ENCODE peak calls at places on chromosome 15, in ten cellular contexts. One of them, this sample, is unnamed.

GRCh38 chr15:61459785-61460707 is 230.9 kb upstream of the RORA start:
- DNase-seq in B cell: no peak
- DNase-seq in ovary: no peak
- DNase-seq in brain microvascular endothelial cell: peak
- DNase-seq in fibroblast of mammary gland: peak
- DNase-seq in HFFc6: no peak
- DNase-seq in BJ: no peak
- DNase-seq in IMR-90: peak
- DNase-seq in colonic mucosa: no peak
- DNase-seq in lower leg skin: no peak
- DNase-seq in this sample: peak

GRCh38 chr15:68328485-68328884 is 50.9 kb downstream of the FEM1B start:
- DNase-seq in B cell: no peak
- DNase-seq in brain microvascular endothelial cell: no peak
- DNase-seq in BJ: no peak
- DNase-seq in fibroblast of mammary gland: no peak
- DNase-seq in ovary: no peak
- DNase-seq in lower leg skin: no peak
- DNase-seq in HFFc6: no peak
- DNase-seq in colonic mucosa: no peak
- DNase-seq in IMR-90: no peak
- DNase-seq in this sample: no peak

GRCh38 chr15:47477253-47477652 is 240.1 kb upstream of the SEMA6D start:
- DNase-seq in BJ: no peak
- DNase-seq in HFFc6: no peak
- DNase-seq in ovary: no peak
- DNase-seq in colonic mucosa: no peak
- DNase-seq in lower leg skin: no peak
- DNase-seq in B cell: no peak
- DNase-seq in brain microvascular endothelial cell: no peak
- DNase-seq in fibroblast of mammary gland: no peak
- DNase-seq in IMR-90: no peak
- DNase-seq in this sample: no peak

GRCh38 chr15:76987896-76988860 is 6.7 kb upstream of the PSTPIP1 start:
- DNase-seq in BJ: no peak
- DNase-seq in brain microvascular endothelial cell: no peak
- DNase-seq in HFFc6: no peak
- DNase-seq in B cell: no peak
- DNase-seq in colonic mucosa: peak
- DNase-seq in fibroblast of mammary gland: peak
- DNase-seq in lower leg skin: peak
- DNase-seq in IMR-90: no peak
- DNase-seq in ovary: no peak
- DNase-seq in this sample: no peak

GRCh38 chr15:77508541-77509505 is 88.1 kb downstream of the HMG20A start:
- DNase-seq in IMR-90: peak
- DNase-seq in colonic mucosa: no peak
- DNase-seq in brain microvascular endothelial cell: no peak
- DNase-seq in BJ: no peak
- DNase-seq in lower leg skin: peak
- DNase-seq in ovary: no peak
- DNase-seq in fibroblast of mammary gland: no peak
- DNase-seq in HFFc6: no peak
- DNase-seq in B cell: no peak
- DNase-seq in this sample: no peak

GRCh38 chr15:83848315-83849050 is 194.6 kb downstream of the ADAMTSL3 start:
- DNase-seq in colonic mucosa: no peak
- DNase-seq in ovary: no peak
- DNase-seq in fibroblast of mammary gland: peak
- DNase-seq in brain microvascular endothelial cell: peak
- DNase-seq in B cell: no peak
- DNase-seq in lower leg skin: no peak
- DNase-seq in IMR-90: peak
- DNase-seq in BJ: peak
- DNase-seq in HFFc6: no peak
- DNase-seq in this sample: peak

GRCh38 chr15:100880897-100881242 is 1.2 kb downstream of the ALDH1A3 start:
- DNase-seq in HFFc6: no peak
- DNase-seq in fibroblast of mammary gland: no peak
- DNase-seq in BJ: no peak
- DNase-seq in colonic mucosa: no peak
- DNase-seq in lower leg skin: no peak
- DNase-seq in IMR-90: no peak
- DNase-seq in brain microvascular endothelial cell: no peak
- DNase-seq in B cell: no peak
- DNase-seq in ovary: no peak
- DNase-seq in this sample: no peak

GRCh38 chr15:101534376-101534970 is 45.0 kb upstream of the PCSK6 start:
- DNase-seq in lower leg skin: peak
- DNase-seq in colonic mucosa: peak
- DNase-seq in brain microvascular endothelial cell: no peak
- DNase-seq in HFFc6: no peak
- DNase-seq in ovary: no peak
- DNase-seq in B cell: no peak
- DNase-seq in IMR-90: no peak
- DNase-seq in BJ: no peak
- DNase-seq in fibroblast of mammary gland: no peak
- DNase-seq in this sample: no peak

GRCh38 chr15:87142096-87142495 is 1062.4 kb downstream of the AGBL1 start:
- DNase-seq in IMR-90: no peak
- DNase-seq in BJ: peak
- DNase-seq in HFFc6: peak
- DNase-seq in colonic mucosa: no peak
- DNase-seq in lower leg skin: no peak
- DNase-seq in B cell: no peak
- DNase-seq in ovary: no peak
- DNase-seq in brain microvascular endothelial cell: no peak
- DNase-seq in fibroblast of mammary gland: no peak
- DNase-seq in this sample: no peak

GRCh38 chr15:62958528-62958927 is 84.0 kb upstream of the TPM1 start:
- DNase-seq in ovary: no peak
- DNase-seq in BJ: no peak
- DNase-seq in colonic mucosa: no peak
- DNase-seq in B cell: no peak
- DNase-seq in IMR-90: no peak
- DNase-seq in lower leg skin: no peak
- DNase-seq in brain microvascular endothelial cell: no peak
- DNase-seq in fibroblast of mammary gland: no peak
- DNase-seq in HFFc6: no peak
- DNase-seq in this sample: no peak

GRCh38 chr15:54644796-54645195 is 551.9 kb downstream of the RSL24D1 start:
- DNase-seq in HFFc6: no peak
- DNase-seq in IMR-90: no peak
- DNase-seq in colonic mucosa: no peak
- DNase-seq in fibroblast of mammary gland: no peak
- DNase-seq in lower leg skin: no peak
- DNase-seq in B cell: no peak
- DNase-seq in BJ: no peak
- DNase-seq in brain microvascular endothelial cell: no peak
- DNase-seq in ovary: no peak
- DNase-seq in this sample: no peak

GRCh38 chr15:36691596-36691995 is 112.2 kb downstream of the CDIN1 start:
- DNase-seq in IMR-90: no peak
- DNase-seq in HFFc6: no peak
- DNase-seq in ovary: no peak
- DNase-seq in colonic mucosa: no peak
- DNase-seq in BJ: no peak
- DNase-seq in brain microvascular endothelial cell: no peak
- DNase-seq in fibroblast of mammary gland: no peak
- DNase-seq in B cell: no peak
- DNase-seq in lower leg skin: no peak
- DNase-seq in this sample: no peak

GRCh38 chr15:53882311-53882710 is 95.9 kb upstream of the UNC13C start:
- DNase-seq in BJ: no peak
- DNase-seq in IMR-90: no peak
- DNase-seq in brain microvascular endothelial cell: no peak
- DNase-seq in ovary: no peak
- DNase-seq in lower leg skin: no peak
- DNase-seq in colonic mucosa: no peak
- DNase-seq in B cell: no peak
- DNase-seq in HFFc6: no peak
- DNase-seq in fibroblast of mammary gland: no peak
- DNase-seq in this sample: peak

GRCh38 chr15:68693071-68693470 is 114.3 kb downstream of the CORO2B start:
- DNase-seq in fibroblast of mammary gland: peak
- DNase-seq in lower leg skin: no peak
- DNase-seq in HFFc6: peak
- DNase-seq in brain microvascular endothelial cell: no peak
- DNase-seq in IMR-90: peak
- DNase-seq in ovary: no peak
- DNase-seq in B cell: no peak
- DNase-seq in BJ: no peak
- DNase-seq in colonic mucosa: no peak
- DNase-seq in this sample: no peak

GRCh38 chr15:64122936-64123351 is 27.2 kb downstream of the SNX1 start:
- DNase-seq in B cell: no peak
- DNase-seq in ovary: no peak
- DNase-seq in BJ: no peak
- DNase-seq in brain microvascular endothelial cell: no peak
- DNase-seq in IMR-90: no peak
- DNase-seq in fibroblast of mammary gland: no peak
- DNase-seq in lower leg skin: no peak
- DNase-seq in colonic mucosa: no peak
- DNase-seq in HFFc6: no peak
- DNase-seq in this sample: no peak

DNA sequence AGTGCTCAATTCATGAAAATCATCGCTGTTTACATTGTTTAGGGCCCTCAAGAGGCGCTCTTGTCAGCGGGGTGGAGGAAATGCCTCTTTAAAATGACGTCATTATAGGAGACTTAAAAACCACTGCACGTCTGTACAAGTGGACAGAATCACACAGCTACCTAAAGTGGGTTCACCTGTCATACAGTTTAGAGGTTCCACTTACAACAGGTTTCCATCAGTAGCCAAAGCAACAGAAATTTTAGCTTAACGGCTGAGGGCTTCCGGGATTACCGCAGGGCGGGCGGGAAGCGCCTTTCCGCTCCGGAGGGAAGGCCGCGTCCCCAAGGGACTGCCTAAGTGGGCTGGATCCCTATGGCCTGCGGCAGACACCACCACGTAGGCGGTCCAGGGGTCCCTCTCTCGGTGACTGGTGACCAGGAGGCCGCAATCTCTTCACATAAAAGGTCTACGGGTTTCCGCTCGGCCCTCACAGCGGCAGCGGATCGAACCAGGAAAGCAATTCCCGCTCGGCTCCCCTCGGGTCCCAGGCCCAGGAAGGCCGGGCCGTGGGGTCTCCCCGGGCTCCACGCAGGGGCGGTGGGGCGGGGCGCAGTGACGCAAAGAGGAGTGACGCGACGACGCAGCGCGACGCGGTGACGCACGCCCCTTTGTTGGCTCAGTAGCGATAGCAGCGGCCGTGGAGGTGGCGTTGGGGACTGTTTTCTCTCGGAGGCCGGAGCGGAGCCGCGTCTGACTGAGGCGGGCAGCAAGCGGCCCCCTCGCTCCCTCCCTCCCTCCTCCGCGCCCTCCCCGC is at the start of gene ARIH1:
- DNase-seq in ovary: peak
- DNase-seq in HFFc6: peak
- DNase-seq in fibroblast of mammary gland: peak
- DNase-seq in colonic mucosa: peak
- DNase-seq in B cell: peak
- DNase-seq in BJ: peak
- DNase-seq in lower leg skin: peak
- DNase-seq in brain microvascular endothelial cell: peak
- DNase-seq in IMR-90: peak
- DNase-seq in this sample: peak
- TF ChIP-seq CTCF in ovary: no peak
- TF ChIP-seq CTCF in HFFc6: peak
- TF ChIP-seq CTCF in fibroblast of mammary gland: peak
- TF ChIP-seq CTCF in colonic mucosa: no peak
- TF ChIP-seq CTCF in B cell: peak
- TF ChIP-seq CTCF in BJ: peak
- TF ChIP-seq CTCF in lower leg skin: no peak
- TF ChIP-seq CTCF in brain microvascular endothelial cell: peak
- TF ChIP-seq CTCF in IMR-90: peak
- TF ChIP-seq CTCF in this sample: peak

DNA sequence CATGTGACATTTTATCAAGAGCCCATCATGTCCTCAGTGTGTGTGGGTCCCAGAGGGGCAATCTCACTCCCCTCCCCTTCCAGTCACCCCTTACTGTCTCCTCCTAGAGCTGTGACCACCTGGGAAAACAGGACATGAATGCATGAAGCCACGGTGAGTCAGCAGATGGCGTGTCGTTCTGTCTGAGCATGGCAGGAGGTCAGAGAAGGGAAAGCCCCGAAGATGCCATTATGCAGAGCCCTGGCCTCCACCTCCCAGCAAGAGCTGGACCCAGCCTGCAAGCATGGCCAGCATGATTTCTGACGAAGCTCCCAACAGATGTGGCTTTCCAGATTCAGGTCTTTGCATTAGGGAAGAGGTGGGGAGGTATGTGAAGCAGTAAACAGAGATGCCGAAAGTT is 118.4 kb downstream of the TLE3 start:
- DNase-seq in ovary: no peak
- DNase-seq in BJ: no peak
- DNase-seq in lower leg skin: peak
- DNase-seq in fibroblast of mammary gland: peak
- DNase-seq in IMR-90: peak
- DNase-seq in B cell: peak
- DNase-seq in brain microvascular endothelial cell: peak
- DNase-seq in HFFc6: no peak
- DNase-seq in colonic mucosa: no peak
- DNase-seq in this sample: peak
- TF ChIP-seq CTCF in ovary: no peak
- TF ChIP-seq CTCF in BJ: no peak
- TF ChIP-seq CTCF in lower leg skin: no peak
- TF ChIP-seq CTCF in fibroblast of mammary gland: no peak
- TF ChIP-seq CTCF in IMR-90: no peak
- TF ChIP-seq CTCF in B cell: no peak
- TF ChIP-seq CTCF in brain microvascular endothelial cell: peak
- TF ChIP-seq CTCF in HFFc6: no peak
- TF ChIP-seq CTCF in colonic mucosa: peak
- TF ChIP-seq CTCF in this sample: no peak

DNA sequence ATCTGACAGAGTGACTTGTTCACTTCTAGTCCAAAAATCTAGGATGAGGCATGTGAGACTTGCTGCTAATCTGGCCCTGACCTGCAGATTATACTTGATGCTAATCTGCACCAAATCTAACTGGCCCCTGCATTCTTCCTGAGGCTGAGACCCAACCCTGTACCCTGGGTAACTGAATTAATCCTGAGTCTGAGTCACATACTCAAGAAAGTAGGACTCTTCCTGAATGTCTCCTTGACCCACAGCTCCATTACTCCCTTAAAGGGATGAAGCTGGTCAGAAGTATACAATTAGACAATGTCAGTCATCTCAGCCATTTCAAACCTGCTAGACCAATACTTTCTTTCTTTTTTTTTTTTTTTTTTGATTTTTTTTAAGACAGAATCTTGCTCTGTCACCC is 25.5 kb downstream of the PTPN9 start:
- DNase-seq in fibroblast of mammary gland: no peak
- DNase-seq in IMR-90: no peak
- DNase-seq in ovary: no peak
- DNase-seq in lower leg skin: no peak
- DNase-seq in brain microvascular endothelial cell: no peak
- DNase-seq in BJ: no peak
- DNase-seq in colonic mucosa: no peak
- DNase-seq in B cell: no peak
- DNase-seq in HFFc6: no peak
- DNase-seq in this sample: no peak
- TF ChIP-seq CTCF in fibroblast of mammary gland: no peak
- TF ChIP-seq CTCF in IMR-90: no peak
- TF ChIP-seq CTCF in ovary: no peak
- TF ChIP-seq CTCF in lower leg skin: no peak
- TF ChIP-seq CTCF in brain microvascular endothelial cell: no peak
- TF ChIP-seq CTCF in BJ: no peak
- TF ChIP-seq CTCF in colonic mucosa: no peak
- TF ChIP-seq CTCF in B cell: no peak
- TF ChIP-seq CTCF in HFFc6: no peak
- TF ChIP-seq CTCF in this sample: no peak

GRCh38 chr15:23645379-23646164 is 2.1 kb downstream of the MAGEL2 start:
- DNase-seq in lower leg skin: no peak
- DNase-seq in B cell: no peak
- DNase-seq in IMR-90: no peak
- DNase-seq in brain microvascular endothelial cell: no peak
- DNase-seq in BJ: no peak
- DNase-seq in fibroblast of mammary gland: no peak
- DNase-seq in ovary: no peak
- DNase-seq in colonic mucosa: peak
- DNase-seq in HFFc6: no peak
- DNase-seq in this sample: no peak
- TF ChIP-seq CTCF in lower leg skin: no peak
- TF ChIP-seq CTCF in B cell: no peak
- TF ChIP-seq CTCF in IMR-90: no peak
- TF ChIP-seq CTCF in brain microvascular endothelial cell: no peak
- TF ChIP-seq CTCF in BJ: no peak
- TF ChIP-seq CTCF in fibroblast of mammary gland: no peak
- TF ChIP-seq CTCF in ovary: no peak
- TF ChIP-seq CTCF in colonic mucosa: no peak
- TF ChIP-seq CTCF in HFFc6: no peak
- TF ChIP-seq CTCF in this sample: no peak

This sample was measured in epithelial cell of esophagus.